ENCODE peak calls at places on chromosome 4, in ten cellular contexts. One of them, this sample, is unnamed.

GRCh38 chr4:8442596-8443358 is 2.2 kb downstream of the TRMT44 start:
- DNase-seq in heart right ventricle: no peak
- DNase-seq in AG10803: no peak
- DNase-seq in brain microvascular endothelial cell: no peak
- DNase-seq in psoas muscle: no peak
- DNase-seq in adrenal gland: no peak
- DNase-seq in neural progenitor cell: no peak
- DNase-seq in AG04450: no peak
- DNase-seq in astrocyte: no peak
- DNase-seq in HFF-Myc: no peak
- DNase-seq in this sample: no peak

GRCh38 chr4:88584471-88584900 is 7.8 kb upstream of the HERC3 start:
- DNase-seq in heart right ventricle: no peak
- DNase-seq in AG10803: no peak
- DNase-seq in brain microvascular endothelial cell: no peak
- DNase-seq in psoas muscle: no peak
- DNase-seq in adrenal gland: no peak
- DNase-seq in neural progenitor cell: peak
- DNase-seq in AG04450: no peak
- DNase-seq in astrocyte: no peak
- DNase-seq in HFF-Myc: no peak
- DNase-seq in this sample: no peak

GRCh38 chr4:165085946-165086345 is 26.7 kb downstream of the TMEM192 start:
- DNase-seq in heart right ventricle: no peak
- DNase-seq in AG10803: no peak
- DNase-seq in brain microvascular endothelial cell: no peak
- DNase-seq in psoas muscle: no peak
- DNase-seq in adrenal gland: no peak
- DNase-seq in neural progenitor cell: no peak
- DNase-seq in AG04450: no peak
- DNase-seq in astrocyte: no peak
- DNase-seq in HFF-Myc: no peak
- DNase-seq in this sample: no peak

GRCh38 chr4:137909910-137910309 is 332.2 kb downstream of the SLC7A11 start:
- DNase-seq in heart right ventricle: no peak
- DNase-seq in AG10803: no peak
- DNase-seq in brain microvascular endothelial cell: no peak
- DNase-seq in psoas muscle: no peak
- DNase-seq in adrenal gland: peak
- DNase-seq in neural progenitor cell: no peak
- DNase-seq in AG04450: no peak
- DNase-seq in astrocyte: no peak
- DNase-seq in HFF-Myc: no peak
- DNase-seq in this sample: no peak

GRCh38 chr4:40669504-40669903 is 39.8 kb upstream of the RBM47 start:
- DNase-seq in heart right ventricle: no peak
- DNase-seq in AG10803: no peak
- DNase-seq in brain microvascular endothelial cell: no peak
- DNase-seq in psoas muscle: no peak
- DNase-seq in adrenal gland: no peak
- DNase-seq in neural progenitor cell: no peak
- DNase-seq in AG04450: no peak
- DNase-seq in astrocyte: no peak
- DNase-seq in HFF-Myc: no peak
- DNase-seq in this sample: no peak

GRCh38 chr4:124278477-124278876 is 434.1 kb downstream of the ANKRD50 start:
- DNase-seq in heart right ventricle: no peak
- DNase-seq in AG10803: peak
- DNase-seq in brain microvascular endothelial cell: peak
- DNase-seq in psoas muscle: no peak
- DNase-seq in adrenal gland: no peak
- DNase-seq in neural progenitor cell: no peak
- DNase-seq in AG04450: no peak
- DNase-seq in astrocyte: peak
- DNase-seq in HFF-Myc: peak
- DNase-seq in this sample: no peak

GRCh38 chr4:52574036-52574435 is 85.1 kb downstream of the USP46 start:
- DNase-seq in heart right ventricle: no peak
- DNase-seq in AG10803: peak
- DNase-seq in brain microvascular endothelial cell: no peak
- DNase-seq in psoas muscle: no peak
- DNase-seq in adrenal gland: no peak
- DNase-seq in neural progenitor cell: no peak
- DNase-seq in AG04450: no peak
- DNase-seq in astrocyte: peak
- DNase-seq in HFF-Myc: no peak
- DNase-seq in this sample: no peak

GRCh38 chr4:145347684-145348083 is 134.0 kb upstream of the SMAD1 start:
- DNase-seq in heart right ventricle: no peak
- DNase-seq in AG10803: peak
- DNase-seq in brain microvascular endothelial cell: peak
- DNase-seq in psoas muscle: no peak
- DNase-seq in adrenal gland: no peak
- DNase-seq in neural progenitor cell: no peak
- DNase-seq in AG04450: no peak
- DNase-seq in astrocyte: peak
- DNase-seq in HFF-Myc: no peak
- DNase-seq in this sample: peak

GRCh38 chr4:2417196-2417764 is 1.2 kb downstream of the ZFYVE28 start:
- DNase-seq in heart right ventricle: no peak
- DNase-seq in AG10803: no peak
- DNase-seq in brain microvascular endothelial cell: no peak
- DNase-seq in psoas muscle: no peak
- DNase-seq in adrenal gland: no peak
- DNase-seq in neural progenitor cell: peak
- DNase-seq in AG04450: no peak
- DNase-seq in astrocyte: no peak
- DNase-seq in HFF-Myc: no peak
- DNase-seq in this sample: no peak

GRCh38 chr4:82380831-82381230 is 7.0 kb upstream of the HNRNPD start:
- DNase-seq in heart right ventricle: no peak
- DNase-seq in AG10803: no peak
- DNase-seq in brain microvascular endothelial cell: no peak
- DNase-seq in psoas muscle: no peak
- DNase-seq in adrenal gland: no peak
- DNase-seq in neural progenitor cell: no peak
- DNase-seq in AG04450: no peak
- DNase-seq in astrocyte: no peak
- DNase-seq in HFF-Myc: no peak
- DNase-seq in this sample: no peak

GRCh38 chr4:169660929-169661328 is 40.6 kb downstream of the CLCN3 start:
- DNase-seq in heart right ventricle: no peak
- DNase-seq in AG10803: no peak
- DNase-seq in brain microvascular endothelial cell: no peak
- DNase-seq in psoas muscle: no peak
- DNase-seq in adrenal gland: no peak
- DNase-seq in neural progenitor cell: no peak
- DNase-seq in AG04450: no peak
- DNase-seq in astrocyte: no peak
- DNase-seq in HFF-Myc: no peak
- DNase-seq in this sample: no peak
- H3K4me3 ChIP-seq in heart right ventricle: peak
- H3K4me3 ChIP-seq in AG10803: peak
- H3K4me3 ChIP-seq in brain microvascular endothelial cell: peak
- H3K4me3 ChIP-seq in psoas muscle: peak
- H3K4me3 ChIP-seq in adrenal gland: no peak
- H3K4me3 ChIP-seq in neural progenitor cell: peak
- H3K4me3 ChIP-seq in AG04450: peak
- H3K4me3 ChIP-seq in astrocyte: peak
- H3K4me3 ChIP-seq in HFF-Myc: peak
- H3K4me3 ChIP-seq in this sample: peak

GRCh38 chr4:182810103-182810605 is 107.0 kb downstream of the DCTD start:
- DNase-seq in heart right ventricle: no peak
- DNase-seq in AG10803: no peak
- DNase-seq in brain microvascular endothelial cell: no peak
- DNase-seq in psoas muscle: no peak
- DNase-seq in adrenal gland: no peak
- DNase-seq in neural progenitor cell: no peak
- DNase-seq in AG04450: no peak
- DNase-seq in astrocyte: no peak
- DNase-seq in HFF-Myc: no peak
- DNase-seq in this sample: no peak

GRCh38 chr4:182807841-182808548 is 109.2 kb downstream of the DCTD start:
- DNase-seq in heart right ventricle: no peak
- DNase-seq in AG10803: no peak
- DNase-seq in brain microvascular endothelial cell: no peak
- DNase-seq in psoas muscle: no peak
- DNase-seq in adrenal gland: no peak
- DNase-seq in neural progenitor cell: no peak
- DNase-seq in AG04450: no peak
- DNase-seq in astrocyte: no peak
- DNase-seq in HFF-Myc: no peak
- DNase-seq in this sample: no peak

GRCh38 chr4:182807346-182807745 is 109.8 kb downstream of the DCTD start:
- DNase-seq in heart right ventricle: no peak
- DNase-seq in AG10803: no peak
- DNase-seq in brain microvascular endothelial cell: peak
- DNase-seq in psoas muscle: no peak
- DNase-seq in adrenal gland: no peak
- DNase-seq in neural progenitor cell: no peak
- DNase-seq in AG04450: no peak
- DNase-seq in astrocyte: no peak
- DNase-seq in HFF-Myc: no peak
- DNase-seq in this sample: no peak

GRCh38 chr4:182808673-182809416 is 108.3 kb downstream of the DCTD start:
- DNase-seq in heart right ventricle: no peak
- DNase-seq in AG10803: peak
- DNase-seq in brain microvascular endothelial cell: peak
- DNase-seq in psoas muscle: no peak
- DNase-seq in adrenal gland: no peak
- DNase-seq in neural progenitor cell: no peak
- DNase-seq in AG04450: no peak
- DNase-seq in astrocyte: peak
- DNase-seq in HFF-Myc: no peak
- DNase-seq in this sample: peak

GRCh38 chr4:182809417-182810102 is 107.6 kb downstream of the DCTD start:
- DNase-seq in heart right ventricle: no peak
- DNase-seq in AG10803: peak
- DNase-seq in brain microvascular endothelial cell: peak
- DNase-seq in psoas muscle: no peak
- DNase-seq in adrenal gland: no peak
- DNase-seq in neural progenitor cell: no peak
- DNase-seq in AG04450: no peak
- DNase-seq in astrocyte: no peak
- DNase-seq in HFF-Myc: no peak
- DNase-seq in this sample: no peak
- TF ChIP-seq CTCF in heart right ventricle: no peak
- TF ChIP-seq CTCF in AG10803: peak
- TF ChIP-seq CTCF in brain microvascular endothelial cell: peak
- TF ChIP-seq CTCF in psoas muscle: no peak
- TF ChIP-seq CTCF in adrenal gland: no peak
- TF ChIP-seq CTCF in neural progenitor cell: peak
- TF ChIP-seq CTCF in AG04450: peak
- TF ChIP-seq CTCF in astrocyte: no peak
- TF ChIP-seq CTCF in HFF-Myc: peak
- TF ChIP-seq CTCF in this sample: peak

GRCh38 chr4:150586162-150586561 is 4.2 kb downstream of the MAB21L2 start:
- DNase-seq in heart right ventricle: no peak
- DNase-seq in AG10803: no peak
- DNase-seq in brain microvascular endothelial cell: no peak
- DNase-seq in psoas muscle: no peak
- DNase-seq in adrenal gland: no peak
- DNase-seq in neural progenitor cell: no peak
- DNase-seq in AG04450: no peak
- DNase-seq in astrocyte: no peak
- DNase-seq in HFF-Myc: no peak
- DNase-seq in this sample: no peak
- H3K4me3 ChIP-seq in heart right ventricle: no peak
- H3K4me3 ChIP-seq in AG10803: no peak
- H3K4me3 ChIP-seq in brain microvascular endothelial cell: no peak
- H3K4me3 ChIP-seq in psoas muscle: no peak
- H3K4me3 ChIP-seq in adrenal gland: no peak
- H3K4me3 ChIP-seq in neural progenitor cell: peak
- H3K4me3 ChIP-seq in AG04450: no peak
- H3K4me3 ChIP-seq in astrocyte: no peak
- H3K4me3 ChIP-seq in HFF-Myc: no peak
- H3K4me3 ChIP-seq in this sample: no peak

GRCh38 chr4:106140601-106141000 is 175.4 kb downstream of the TBCK start:
- DNase-seq in heart right ventricle: no peak
- DNase-seq in AG10803: peak
- DNase-seq in brain microvascular endothelial cell: no peak
- DNase-seq in psoas muscle: no peak
- DNase-seq in adrenal gland: no peak
- DNase-seq in neural progenitor cell: no peak
- DNase-seq in AG04450: no peak
- DNase-seq in astrocyte: no peak
- DNase-seq in HFF-Myc: no peak
- DNase-seq in this sample: no peak
- TF ChIP-seq CTCF in heart right ventricle: no peak
- TF ChIP-seq CTCF in AG10803: peak
- TF ChIP-seq CTCF in brain microvascular endothelial cell: no peak
- TF ChIP-seq CTCF in psoas muscle: no peak
- TF ChIP-seq CTCF in adrenal gland: no peak
- TF ChIP-seq CTCF in neural progenitor cell: no peak
- TF ChIP-seq CTCF in AG04450: no peak
- TF ChIP-seq CTCF in astrocyte: no peak
- TF ChIP-seq CTCF in HFF-Myc: no peak
- TF ChIP-seq CTCF in this sample: no peak

DNA sequence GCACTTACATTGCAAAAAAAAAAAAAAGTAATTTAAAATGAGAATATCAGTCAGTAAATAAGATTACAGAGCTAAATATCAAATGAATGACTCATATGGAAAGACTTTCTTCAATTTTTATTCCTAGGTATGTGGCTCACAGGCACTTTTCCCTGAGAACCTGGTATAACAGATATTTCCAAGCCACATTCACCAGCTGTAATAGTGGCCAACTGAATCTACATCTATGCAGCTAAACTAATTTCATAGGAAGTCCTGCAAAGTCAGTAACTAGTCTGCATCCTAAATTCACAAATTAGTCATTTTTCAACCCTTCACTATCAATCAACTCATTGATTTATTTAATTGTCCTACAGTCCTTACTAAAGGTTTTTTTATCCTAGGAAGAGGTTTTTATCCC is 5.6 kb downstream of the PDE5A start:
- DNase-seq in heart right ventricle: no peak
- DNase-seq in AG10803: peak
- DNase-seq in brain microvascular endothelial cell: no peak
- DNase-seq in psoas muscle: no peak
- DNase-seq in adrenal gland: no peak
- DNase-seq in neural progenitor cell: no peak
- DNase-seq in AG04450: no peak
- DNase-seq in astrocyte: peak
- DNase-seq in HFF-Myc: no peak
- DNase-seq in this sample: no peak
- H3K4me3 ChIP-seq in heart right ventricle: no peak
- H3K4me3 ChIP-seq in AG10803: no peak
- H3K4me3 ChIP-seq in brain microvascular endothelial cell: no peak
- H3K4me3 ChIP-seq in psoas muscle: no peak
- H3K4me3 ChIP-seq in adrenal gland: no peak
- H3K4me3 ChIP-seq in neural progenitor cell: no peak
- H3K4me3 ChIP-seq in AG04450: peak
- H3K4me3 ChIP-seq in astrocyte: no peak
- H3K4me3 ChIP-seq in HFF-Myc: no peak
- H3K4me3 ChIP-seq in this sample: no peak

This sample was measured in AG09309.